ENCODE peak calls at places on chromosomes 4 and X, in seven cellular contexts. K is fibroblast of lung, R is immature natural killer cell, A is NCI-H146, O is NCI-H1436 treated with DMSO at 0.1 percent for 48 hours, J is body of pancreas, E is left ventricle myocardium inferior. D is an unnamed sample.
A peak's percentile ranks its signal among the peaks of the same experiment; 100 is the strongest.

GRCh38 chr4:7769936-7770674 is 169.6 kb downstream of the AFAP1 start:
- DNase-seq in R (no peak), K (no peak), J (no peak), O (no peak), E (peak; percentile 15), A (no peak), D (no peak)

GRCh38 chr4:148239406-148239805 is 202.8 kb downstream of the NR3C2 start:
- DNase-seq in A (no peak), K (no peak), E (no peak), O (no peak), J (no peak), R (no peak), D (no peak)

GRCh38 chrX:149493567-149494562 is 11.2 kb downstream of the IDS start:
- DNase-seq in E (peak; percentile 37), J (no peak), A (no peak), K (no peak), O (no peak), R (no peak), D (no peak)

GRCh38 chr4:33369366-33369899 is 2649.3 kb downstream of the PCDH7 start:
- DNase-seq in O (no peak), E (no peak), K (peak; percentile 90), R (no peak), J (no peak), A (no peak), D (peak; percentile 68)

GRCh38 chrX:107712231-107713204 is 63.1 kb downstream of the TSC22D3 start:
- DNase-seq in O (no peak), J (no peak), R (peak; percentile 51), K (peak; percentile 64), E (no peak), A (no peak), D (peak; percentile 53)

GRCh38 chr4:114378306-114378903 is 220.2 kb upstream of the UGT8 start:
- DNase-seq in K (peak; percentile 53), R (no peak), E (no peak), O (no peak), A (no peak), J (peak; percentile 20), D (no peak)

GRCh38 chrX:44669626-44670025 is 127.0 kb upstream of the FUNDC1 start:
- DNase-seq in J (no peak), E (no peak), A (no peak), R (no peak), K (no peak), O (no peak), D (no peak)

GRCh38 chr4:7831330-7831729 is 108.3 kb downstream of the AFAP1 start:
- DNase-seq in J (no peak), O (no peak), A (no peak), R (no peak), K (peak; percentile 92), E (no peak), D (no peak)

GRCh38 chr4:101078950-101079349 is 268.4 kb downstream of the PPP3CA start:
- DNase-seq in R (no peak), K (no peak), J (no peak), A (no peak), O (no peak), E (no peak), D (no peak)